ENCODE peak calls at places on chromosomes 16 and 17, in eight cellular contexts. Z is H4; I is ELF-1; B is fibroblast of the aortic adventitia; U is T-helper 1 cell; W is AG04450; X is testis; Q is stimulated activated CD8-positive, alpha-beta memory T cell treated with anti-CD3 and anti-CD28 coated beads, Interleukin-4, amount 100 ng/mL, for 24 hours. L is an unnamed sample.

GRCh38 chr16:87119748-87120147 is 197.4 kb downstream of the C16orf95 start:
- DNase-seq in W (no peak), U (no peak), I (no peak), Z (no peak), B (no peak), X (no peak), Q (no peak), L (no peak)

GRCh38 chr17:3773966-3774365 is 27.0 kb downstream of the ITGAE start:
- DNase-seq in I (no peak), Z (no peak), X (no peak), Q (no peak), W (no peak), U (no peak), B (no peak), L (no peak)

GRCh38 chr17:67289174-67289876 is 44.3 kb upstream of the HELZ start:
- DNase-seq in W (peak), Z (no peak), X (peak), I (no peak), Q (no peak), B (peak), U (no peak), L (no peak)

GRCh38 chr16:72427001-72427785 is 255.2 kb upstream of the PMFBP1 start:
- DNase-seq in U (no peak), B (no peak), Q (no peak), X (no peak), W (no peak), Z (no peak), I (no peak), L (no peak)

GRCh38 chr17:82490512-82491195 is 28.9 kb upstream of the FOXK2 start:
- DNase-seq in Q (no peak), U (no peak), Z (no peak), B (no peak), I (no peak), W (no peak), X (no peak), L (no peak)

GRCh38 chr16:72068930-72069329 is 5.9 kb downstream of the HPR start:
- DNase-seq in Z (no peak), Q (no peak), W (no peak), I (no peak), U (no peak), X (no peak), B (peak), L (no peak)

GRCh38 chr17:37815516-37815915 is 70.7 kb upstream of the HNF1B start:
- DNase-seq in X (no peak), Z (no peak), I (no peak), Q (no peak), B (no peak), U (no peak), W (no peak), L (no peak)

GRCh38 chr17:2050246-2050866 is 4.5 kb upstream of the HIC1 start:
- DNase-seq in I (no peak), U (peak), Q (peak), X (peak), Z (no peak), B (no peak), W (no peak), L (no peak)

GRCh38 chr17:60303406-60304099 is 88.4 kb downstream of the USP32 start:
- DNase-seq in B (peak), U (no peak), Z (no peak), W (no peak), X (no peak), Q (no peak), I (no peak), L (no peak)